ENCODE peak calls at places on chromosomes 13 and 19, in eight cellular contexts. One of them, this sample, is unnamed.

GRCh38 chr19:5145521-5146511 is 176.9 kb downstream of the KDM4B start:
- DNase-seq in GM04504: no peak
- DNase-seq in astrocyte of the hippocampus: no peak
- DNase-seq in heart right ventricle: peak
- DNase-seq in stimulated activated CD8-positive, alpha-beta memory T cell treated with anti-CD3 and anti-CD28 coated beads, Interleukin-2, amount 100 ng/mL, for 1 hour: no peak
- DNase-seq in brain microvascular endothelial cell: no peak
- DNase-seq in NCI-H1105: no peak
- DNase-seq in NCI-H2227 treated with DMSO at 0.1 percent for 48 hours: no peak
- DNase-seq in this sample: no peak

GRCh38 chr13:51839711-51840110 is 5.3 kb downstream of the TMEM272 start:
- DNase-seq in GM04504: no peak
- DNase-seq in astrocyte of the hippocampus: no peak
- DNase-seq in heart right ventricle: no peak
- DNase-seq in stimulated activated CD8-positive, alpha-beta memory T cell treated with anti-CD3 and anti-CD28 coated beads, Interleukin-2, amount 100 ng/mL, for 1 hour: no peak
- DNase-seq in brain microvascular endothelial cell: no peak
- DNase-seq in NCI-H1105: no peak
- DNase-seq in NCI-H2227 treated with DMSO at 0.1 percent for 48 hours: no peak
- DNase-seq in this sample: no peak

GRCh38 chr13:76029088-76029487 is 393.0 kb downstream of the LMO7 start:
- DNase-seq in GM04504: no peak
- DNase-seq in astrocyte of the hippocampus: no peak
- DNase-seq in heart right ventricle: no peak
- DNase-seq in stimulated activated CD8-positive, alpha-beta memory T cell treated with anti-CD3 and anti-CD28 coated beads, Interleukin-2, amount 100 ng/mL, for 1 hour: no peak
- DNase-seq in brain microvascular endothelial cell: no peak
- DNase-seq in NCI-H1105: no peak
- DNase-seq in NCI-H2227 treated with DMSO at 0.1 percent for 48 hours: no peak
- DNase-seq in this sample: no peak

GRCh38 chr13:105452895-105453294 is 1082.6 kb downstream of the EFNB2 start:
- DNase-seq in GM04504: no peak
- DNase-seq in astrocyte of the hippocampus: no peak
- DNase-seq in heart right ventricle: no peak
- DNase-seq in stimulated activated CD8-positive, alpha-beta memory T cell treated with anti-CD3 and anti-CD28 coated beads, Interleukin-2, amount 100 ng/mL, for 1 hour: no peak
- DNase-seq in brain microvascular endothelial cell: no peak
- DNase-seq in NCI-H1105: no peak
- DNase-seq in NCI-H2227 treated with DMSO at 0.1 percent for 48 hours: no peak
- DNase-seq in this sample: peak

GRCh38 chr13:43411741-43412140 is 375.0 kb downstream of the ENOX1 start:
- DNase-seq in GM04504: no peak
- DNase-seq in astrocyte of the hippocampus: no peak
- DNase-seq in heart right ventricle: peak
- DNase-seq in stimulated activated CD8-positive, alpha-beta memory T cell treated with anti-CD3 and anti-CD28 coated beads, Interleukin-2, amount 100 ng/mL, for 1 hour: no peak
- DNase-seq in brain microvascular endothelial cell: no peak
- DNase-seq in NCI-H1105: peak
- DNase-seq in NCI-H2227 treated with DMSO at 0.1 percent for 48 hours: no peak
- DNase-seq in this sample: no peak

GRCh38 chr19:10007811-10008211 is 2.5 kb downstream of the COL5A3 start:
- DNase-seq in GM04504: peak
- DNase-seq in astrocyte of the hippocampus: peak
- DNase-seq in heart right ventricle: peak
- DNase-seq in stimulated activated CD8-positive, alpha-beta memory T cell treated with anti-CD3 and anti-CD28 coated beads, Interleukin-2, amount 100 ng/mL, for 1 hour: no peak
- DNase-seq in brain microvascular endothelial cell: peak
- DNase-seq in NCI-H1105: no peak
- DNase-seq in NCI-H2227 treated with DMSO at 0.1 percent for 48 hours: no peak
- DNase-seq in this sample: peak

GRCh38 chr19:41325947-41326706 is 16.2 kb downstream of the CCDC97 start:
- DNase-seq in GM04504: no peak
- DNase-seq in astrocyte of the hippocampus: peak
- DNase-seq in heart right ventricle: no peak
- DNase-seq in stimulated activated CD8-positive, alpha-beta memory T cell treated with anti-CD3 and anti-CD28 coated beads, Interleukin-2, amount 100 ng/mL, for 1 hour: no peak
- DNase-seq in brain microvascular endothelial cell: peak
- DNase-seq in NCI-H1105: no peak
- DNase-seq in NCI-H2227 treated with DMSO at 0.1 percent for 48 hours: no peak
- DNase-seq in this sample: no peak

GRCh38 chr13:23656637-23657036 is 86.4 kb downstream of the TNFRSF19 start:
- DNase-seq in GM04504: no peak
- DNase-seq in astrocyte of the hippocampus: peak
- DNase-seq in heart right ventricle: no peak
- DNase-seq in stimulated activated CD8-positive, alpha-beta memory T cell treated with anti-CD3 and anti-CD28 coated beads, Interleukin-2, amount 100 ng/mL, for 1 hour: no peak
- DNase-seq in brain microvascular endothelial cell: peak
- DNase-seq in NCI-H1105: no peak
- DNase-seq in NCI-H2227 treated with DMSO at 0.1 percent for 48 hours: no peak
- DNase-seq in this sample: no peak

GRCh38 chr13:106599875-106600797 is 32.2 kb upstream of the ARGLU1 start:
- DNase-seq in GM04504: peak
- DNase-seq in astrocyte of the hippocampus: peak
- DNase-seq in heart right ventricle: no peak
- DNase-seq in stimulated activated CD8-positive, alpha-beta memory T cell treated with anti-CD3 and anti-CD28 coated beads, Interleukin-2, amount 100 ng/mL, for 1 hour: no peak
- DNase-seq in brain microvascular endothelial cell: peak
- DNase-seq in NCI-H1105: no peak
- DNase-seq in NCI-H2227 treated with DMSO at 0.1 percent for 48 hours: no peak
- DNase-seq in this sample: peak

GRCh38 chr19:11737964-11738745 is 591 bp downstream of the ZNF823 start:
- DNase-seq in GM04504: no peak
- DNase-seq in astrocyte of the hippocampus: peak
- DNase-seq in heart right ventricle: peak
- DNase-seq in stimulated activated CD8-positive, alpha-beta memory T cell treated with anti-CD3 and anti-CD28 coated beads, Interleukin-2, amount 100 ng/mL, for 1 hour: peak
- DNase-seq in brain microvascular endothelial cell: peak
- DNase-seq in NCI-H1105: no peak
- DNase-seq in NCI-H2227 treated with DMSO at 0.1 percent for 48 hours: no peak
- DNase-seq in this sample: peak

GRCh38 chr19:23440791-23441190 is 45.5 kb upstream of the ZNF91 start:
- DNase-seq in GM04504: no peak
- DNase-seq in astrocyte of the hippocampus: no peak
- DNase-seq in heart right ventricle: no peak
- DNase-seq in stimulated activated CD8-positive, alpha-beta memory T cell treated with anti-CD3 and anti-CD28 coated beads, Interleukin-2, amount 100 ng/mL, for 1 hour: no peak
- DNase-seq in brain microvascular endothelial cell: no peak
- DNase-seq in NCI-H1105: no peak
- DNase-seq in NCI-H2227 treated with DMSO at 0.1 percent for 48 hours: no peak
- DNase-seq in this sample: no peak

GRCh38 chr19:49761625-49762311 is 1.3 kb downstream of the TSKS start:
- DNase-seq in GM04504: no peak
- DNase-seq in astrocyte of the hippocampus: no peak
- DNase-seq in heart right ventricle: peak
- DNase-seq in stimulated activated CD8-positive, alpha-beta memory T cell treated with anti-CD3 and anti-CD28 coated beads, Interleukin-2, amount 100 ng/mL, for 1 hour: no peak
- DNase-seq in brain microvascular endothelial cell: peak
- DNase-seq in NCI-H1105: no peak
- DNase-seq in NCI-H2227 treated with DMSO at 0.1 percent for 48 hours: no peak
- DNase-seq in this sample: no peak

GRCh38 chr13:42028113-42028799 is 20.2 kb upstream of the DGKH start:
- DNase-seq in GM04504: no peak
- DNase-seq in astrocyte of the hippocampus: no peak
- DNase-seq in heart right ventricle: no peak
- DNase-seq in stimulated activated CD8-positive, alpha-beta memory T cell treated with anti-CD3 and anti-CD28 coated beads, Interleukin-2, amount 100 ng/mL, for 1 hour: no peak
- DNase-seq in brain microvascular endothelial cell: no peak
- DNase-seq in NCI-H1105: no peak
- DNase-seq in NCI-H2227 treated with DMSO at 0.1 percent for 48 hours: no peak
- DNase-seq in this sample: no peak

GRCh38 chr13:97249093-97249787 is 27.1 kb downstream of the MBNL2 start:
- DNase-seq in GM04504: no peak
- DNase-seq in astrocyte of the hippocampus: no peak
- DNase-seq in heart right ventricle: no peak
- DNase-seq in stimulated activated CD8-positive, alpha-beta memory T cell treated with anti-CD3 and anti-CD28 coated beads, Interleukin-2, amount 100 ng/mL, for 1 hour: no peak
- DNase-seq in brain microvascular endothelial cell: no peak
- DNase-seq in NCI-H1105: no peak
- DNase-seq in NCI-H2227 treated with DMSO at 0.1 percent for 48 hours: no peak
- DNase-seq in this sample: no peak

GRCh38 chr19:22919946-22920345 is 83.0 kb downstream of the ZNF728 start:
- DNase-seq in GM04504: no peak
- DNase-seq in astrocyte of the hippocampus: no peak
- DNase-seq in heart right ventricle: no peak
- DNase-seq in stimulated activated CD8-positive, alpha-beta memory T cell treated with anti-CD3 and anti-CD28 coated beads, Interleukin-2, amount 100 ng/mL, for 1 hour: no peak
- DNase-seq in brain microvascular endothelial cell: no peak
- DNase-seq in NCI-H1105: no peak
- DNase-seq in NCI-H2227 treated with DMSO at 0.1 percent for 48 hours: no peak
- DNase-seq in this sample: no peak

GRCh38 chr19:10871711-10872550 is 578 bp downstream of the CARM1 start:
- DNase-seq in GM04504: no peak
- DNase-seq in astrocyte of the hippocampus: peak
- DNase-seq in heart right ventricle: peak
- DNase-seq in stimulated activated CD8-positive, alpha-beta memory T cell treated with anti-CD3 and anti-CD28 coated beads, Interleukin-2, amount 100 ng/mL, for 1 hour: no peak
- DNase-seq in brain microvascular endothelial cell: no peak
- DNase-seq in NCI-H1105: peak
- DNase-seq in NCI-H2227 treated with DMSO at 0.1 percent for 48 hours: no peak
- DNase-seq in this sample: peak

GRCh38 chr13:76798037-76798436 is 88.2 kb downstream of the KCTD12 start:
- DNase-seq in GM04504: no peak
- DNase-seq in astrocyte of the hippocampus: no peak
- DNase-seq in heart right ventricle: no peak
- DNase-seq in stimulated activated CD8-positive, alpha-beta memory T cell treated with anti-CD3 and anti-CD28 coated beads, Interleukin-2, amount 100 ng/mL, for 1 hour: no peak
- DNase-seq in brain microvascular endothelial cell: no peak
- DNase-seq in NCI-H1105: no peak
- DNase-seq in NCI-H2227 treated with DMSO at 0.1 percent for 48 hours: no peak
- DNase-seq in this sample: no peak

GRCh38 chr13:28047784-28048388 is 52.5 kb downstream of the FLT3 start:
- DNase-seq in GM04504: no peak
- DNase-seq in astrocyte of the hippocampus: no peak
- DNase-seq in heart right ventricle: no peak
- DNase-seq in stimulated activated CD8-positive, alpha-beta memory T cell treated with anti-CD3 and anti-CD28 coated beads, Interleukin-2, amount 100 ng/mL, for 1 hour: no peak
- DNase-seq in brain microvascular endothelial cell: peak
- DNase-seq in NCI-H1105: no peak
- DNase-seq in NCI-H2227 treated with DMSO at 0.1 percent for 48 hours: no peak
- DNase-seq in this sample: no peak

GRCh38 chr13:66994097-66994496 is 236.0 kb downstream of the PCDH9 start:
- DNase-seq in GM04504: peak
- DNase-seq in astrocyte of the hippocampus: peak
- DNase-seq in heart right ventricle: peak
- DNase-seq in stimulated activated CD8-positive, alpha-beta memory T cell treated with anti-CD3 and anti-CD28 coated beads, Interleukin-2, amount 100 ng/mL, for 1 hour: no peak
- DNase-seq in brain microvascular endothelial cell: peak
- DNase-seq in NCI-H1105: no peak
- DNase-seq in NCI-H2227 treated with DMSO at 0.1 percent for 48 hours: peak
- DNase-seq in this sample: peak

GRCh38 chr13:36549771-36550170 is 117.5 kb downstream of the CCNA1 start:
- DNase-seq in GM04504: no peak
- DNase-seq in astrocyte of the hippocampus: no peak
- DNase-seq in heart right ventricle: no peak
- DNase-seq in stimulated activated CD8-positive, alpha-beta memory T cell treated with anti-CD3 and anti-CD28 coated beads, Interleukin-2, amount 100 ng/mL, for 1 hour: no peak
- DNase-seq in brain microvascular endothelial cell: no peak
- DNase-seq in NCI-H1105: no peak
- DNase-seq in NCI-H2227 treated with DMSO at 0.1 percent for 48 hours: no peak
- DNase-seq in this sample: no peak

GRCh38 chr19:52343548-52343947 is 7.5 kb downstream of the ZNF610 start:
- DNase-seq in GM04504: no peak
- DNase-seq in astrocyte of the hippocampus: peak
- DNase-seq in heart right ventricle: peak
- DNase-seq in stimulated activated CD8-positive, alpha-beta memory T cell treated with anti-CD3 and anti-CD28 coated beads, Interleukin-2, amount 100 ng/mL, for 1 hour: peak
- DNase-seq in brain microvascular endothelial cell: peak
- DNase-seq in NCI-H1105: peak
- DNase-seq in NCI-H2227 treated with DMSO at 0.1 percent for 48 hours: no peak
- DNase-seq in this sample: peak

GRCh38 chr13:44819245-44819644 is 170.0 kb downstream of the NUFIP1 start:
- DNase-seq in GM04504: no peak
- DNase-seq in astrocyte of the hippocampus: peak
- DNase-seq in heart right ventricle: no peak
- DNase-seq in stimulated activated CD8-positive, alpha-beta memory T cell treated with anti-CD3 and anti-CD28 coated beads, Interleukin-2, amount 100 ng/mL, for 1 hour: no peak
- DNase-seq in brain microvascular endothelial cell: peak
- DNase-seq in NCI-H1105: no peak
- DNase-seq in NCI-H2227 treated with DMSO at 0.1 percent for 48 hours: no peak
- DNase-seq in this sample: peak

GRCh38 chr19:5594521-5594950 is 26.8 kb upstream of the TINCR start:
- DNase-seq in GM04504: no peak
- DNase-seq in astrocyte of the hippocampus: no peak
- DNase-seq in heart right ventricle: no peak
- DNase-seq in stimulated activated CD8-positive, alpha-beta memory T cell treated with anti-CD3 and anti-CD28 coated beads, Interleukin-2, amount 100 ng/mL, for 1 hour: no peak
- DNase-seq in brain microvascular endothelial cell: no peak
- DNase-seq in NCI-H1105: no peak
- DNase-seq in NCI-H2227 treated with DMSO at 0.1 percent for 48 hours: no peak
- DNase-seq in this sample: no peak

GRCh38 chr13:75566658-75567057 is 17.1 kb downstream of the UCHL3 start:
- DNase-seq in GM04504: no peak
- DNase-seq in astrocyte of the hippocampus: peak
- DNase-seq in heart right ventricle: no peak
- DNase-seq in stimulated activated CD8-positive, alpha-beta memory T cell treated with anti-CD3 and anti-CD28 coated beads, Interleukin-2, amount 100 ng/mL, for 1 hour: no peak
- DNase-seq in brain microvascular endothelial cell: no peak
- DNase-seq in NCI-H1105: no peak
- DNase-seq in NCI-H2227 treated with DMSO at 0.1 percent for 48 hours: no peak
- DNase-seq in this sample: peak

GRCh38 chr19:43797556-43797955 is 4.7 kb downstream of the LYPD5 start:
- DNase-seq in GM04504: no peak
- DNase-seq in astrocyte of the hippocampus: no peak
- DNase-seq in heart right ventricle: no peak
- DNase-seq in stimulated activated CD8-positive, alpha-beta memory T cell treated with anti-CD3 and anti-CD28 coated beads, Interleukin-2, amount 100 ng/mL, for 1 hour: no peak
- DNase-seq in brain microvascular endothelial cell: no peak
- DNase-seq in NCI-H1105: no peak
- DNase-seq in NCI-H2227 treated with DMSO at 0.1 percent for 48 hours: no peak
- DNase-seq in this sample: no peak

GRCh38 chr19:35767288-35768081 is 7.9 kb upstream of the ARHGAP33 start:
- DNase-seq in GM04504: no peak
- DNase-seq in astrocyte of the hippocampus: peak
- DNase-seq in heart right ventricle: no peak
- DNase-seq in stimulated activated CD8-positive, alpha-beta memory T cell treated with anti-CD3 and anti-CD28 coated beads, Interleukin-2, amount 100 ng/mL, for 1 hour: no peak
- DNase-seq in brain microvascular endothelial cell: no peak
- DNase-seq in NCI-H1105: no peak
- DNase-seq in NCI-H2227 treated with DMSO at 0.1 percent for 48 hours: no peak
- DNase-seq in this sample: no peak

This sample was measured in MCF 10A.